ENCODE peak calls at places on chromosome 18, in nine cellular contexts. One of them, this sample, is unnamed.

GRCh38 chr18:58753976-58754375 is 82.7 kb downstream of the MALT1 start:
- DNase-seq in SK-MEL-5: no peak
- DNase-seq in SW480: no peak
- DNase-seq in erythroblast: no peak
- DNase-seq in dorsolateral prefrontal cortex: no peak
- DNase-seq in Calu3: no peak
- DNase-seq in T-helper 9 cell: no peak
- DNase-seq in activated gamma-delta T cell: no peak
- DNase-seq in IMR-90: peak; percentile 38
- DNase-seq in this sample: no peak

GRCh38 chr18:22674300-22674699 is 256.6 kb upstream of the CTAGE1 start:
- DNase-seq in SK-MEL-5: no peak
- DNase-seq in SW480: no peak
- DNase-seq in erythroblast: no peak
- DNase-seq in dorsolateral prefrontal cortex: no peak
- DNase-seq in Calu3: peak; percentile 60
- DNase-seq in T-helper 9 cell: no peak
- DNase-seq in activated gamma-delta T cell: no peak
- DNase-seq in IMR-90: peak; percentile 94
- DNase-seq in this sample: peak; percentile 88

GRCh38 chr18:67710639-67711038 is 194.1 kb upstream of the DSEL start:
- DNase-seq in SK-MEL-5: peak; percentile 48
- DNase-seq in SW480: no peak
- DNase-seq in erythroblast: no peak
- DNase-seq in dorsolateral prefrontal cortex: no peak
- DNase-seq in Calu3: peak; percentile 20
- DNase-seq in T-helper 9 cell: no peak
- DNase-seq in activated gamma-delta T cell: no peak
- DNase-seq in IMR-90: no peak
- DNase-seq in this sample: no peak

GRCh38 chr18:9104244-9104901 is 1.9 kb downstream of the NDUFV2 start:
- DNase-seq in SK-MEL-5: no peak
- DNase-seq in SW480: no peak
- DNase-seq in erythroblast: peak; percentile 67
- DNase-seq in dorsolateral prefrontal cortex: no peak
- DNase-seq in Calu3: no peak
- DNase-seq in T-helper 9 cell: no peak
- DNase-seq in activated gamma-delta T cell: no peak
- DNase-seq in IMR-90: no peak
- DNase-seq in this sample: no peak

GRCh38 chr18:49645836-49646235 is 84.0 kb downstream of the LIPG start:
- DNase-seq in SK-MEL-5: no peak
- DNase-seq in SW480: peak; percentile 8
- DNase-seq in erythroblast: no peak
- DNase-seq in dorsolateral prefrontal cortex: no peak
- DNase-seq in Calu3: no peak
- DNase-seq in T-helper 9 cell: no peak
- DNase-seq in activated gamma-delta T cell: no peak
- DNase-seq in IMR-90: peak; percentile 43
- DNase-seq in this sample: peak; percentile 42

GRCh38 chr18:67854340-67854739 is 337.8 kb upstream of the DSEL start:
- DNase-seq in SK-MEL-5: no peak
- DNase-seq in SW480: no peak
- DNase-seq in erythroblast: no peak
- DNase-seq in dorsolateral prefrontal cortex: no peak
- DNase-seq in Calu3: no peak
- DNase-seq in T-helper 9 cell: no peak
- DNase-seq in activated gamma-delta T cell: no peak
- DNase-seq in IMR-90: peak; percentile 41
- DNase-seq in this sample: no peak

GRCh38 chr18:25283769-25284168 is 68.2 kb downstream of the ZNF521 start:
- DNase-seq in SK-MEL-5: no peak
- DNase-seq in SW480: no peak
- DNase-seq in erythroblast: no peak
- DNase-seq in dorsolateral prefrontal cortex: no peak
- DNase-seq in Calu3: no peak
- DNase-seq in T-helper 9 cell: no peak
- DNase-seq in activated gamma-delta T cell: no peak
- DNase-seq in IMR-90: no peak
- DNase-seq in this sample: no peak

GRCh38 chr18:13621886-13622619 is 104.3 kb downstream of the FAM210A start:
- DNase-seq in SK-MEL-5: no peak
- DNase-seq in SW480: no peak
- DNase-seq in erythroblast: no peak
- DNase-seq in dorsolateral prefrontal cortex: no peak
- DNase-seq in Calu3: no peak
- DNase-seq in T-helper 9 cell: no peak
- DNase-seq in activated gamma-delta T cell: no peak
- DNase-seq in IMR-90: no peak
- DNase-seq in this sample: no peak

GRCh38 chr18:62716679-62717058 is 1.3 kb downstream of the PHLPP1 start:
- DNase-seq in SK-MEL-5: peak; percentile 52
- DNase-seq in SW480: no peak
- DNase-seq in erythroblast: peak; percentile 51
- DNase-seq in dorsolateral prefrontal cortex: peak; percentile 65
- DNase-seq in Calu3: peak; percentile 65
- DNase-seq in T-helper 9 cell: peak; percentile 47
- DNase-seq in activated gamma-delta T cell: peak; percentile 50
- DNase-seq in IMR-90: no peak
- DNase-seq in this sample: peak; percentile 24

GRCh38 chr18:13376841-13377351 is 158.3 kb downstream of the LDLRAD4 start:
- DNase-seq in SK-MEL-5: no peak
- DNase-seq in SW480: no peak
- DNase-seq in erythroblast: no peak
- DNase-seq in dorsolateral prefrontal cortex: no peak
- DNase-seq in Calu3: no peak
- DNase-seq in T-helper 9 cell: peak; percentile 67
- DNase-seq in activated gamma-delta T cell: no peak
- DNase-seq in IMR-90: no peak
- DNase-seq in this sample: no peak

GRCh38 chr18:32318581-32318980 is 128.7 kb downstream of the MEP1B start:
- DNase-seq in SK-MEL-5: no peak
- DNase-seq in SW480: no peak
- DNase-seq in erythroblast: no peak
- DNase-seq in dorsolateral prefrontal cortex: no peak
- DNase-seq in Calu3: no peak
- DNase-seq in T-helper 9 cell: no peak
- DNase-seq in activated gamma-delta T cell: no peak
- DNase-seq in IMR-90: no peak
- DNase-seq in this sample: no peak

GRCh38 chr18:50080932-50081560 is 113.9 kb downstream of the MYO5B start:
- DNase-seq in SK-MEL-5: no peak
- DNase-seq in SW480: peak; percentile 68
- DNase-seq in erythroblast: no peak
- DNase-seq in dorsolateral prefrontal cortex: no peak
- DNase-seq in Calu3: peak; percentile 57
- DNase-seq in T-helper 9 cell: no peak
- DNase-seq in activated gamma-delta T cell: no peak
- DNase-seq in IMR-90: no peak
- DNase-seq in this sample: peak; percentile 96

GRCh38 chr18:57691363-57691762 is 69.7 kb upstream of the NARS1 start:
- DNase-seq in SK-MEL-5: no peak
- DNase-seq in SW480: no peak
- DNase-seq in erythroblast: no peak
- DNase-seq in dorsolateral prefrontal cortex: no peak
- DNase-seq in Calu3: no peak
- DNase-seq in T-helper 9 cell: no peak
- DNase-seq in activated gamma-delta T cell: no peak
- DNase-seq in IMR-90: no peak
- DNase-seq in this sample: no peak

GRCh38 chr18:50836521-50836957 is 16.7 kb upstream of the MRO start:
- DNase-seq in SK-MEL-5: no peak
- DNase-seq in SW480: peak; percentile 34
- DNase-seq in erythroblast: no peak
- DNase-seq in dorsolateral prefrontal cortex: no peak
- DNase-seq in Calu3: peak; percentile 51
- DNase-seq in T-helper 9 cell: no peak
- DNase-seq in activated gamma-delta T cell: no peak
- DNase-seq in IMR-90: peak; percentile 35
- DNase-seq in this sample: peak; percentile 81

GRCh38 chr18:59651071-59651470 is 46.2 kb downstream of the CCBE1 start:
- DNase-seq in SK-MEL-5: no peak
- DNase-seq in SW480: no peak
- DNase-seq in erythroblast: no peak
- DNase-seq in dorsolateral prefrontal cortex: no peak
- DNase-seq in Calu3: no peak
- DNase-seq in T-helper 9 cell: no peak
- DNase-seq in activated gamma-delta T cell: no peak
- DNase-seq in IMR-90: no peak
- DNase-seq in this sample: no peak

GRCh38 chr18:62784966-62785413 is 69.6 kb downstream of the PHLPP1 start:
- DNase-seq in SK-MEL-5: peak; percentile 82
- DNase-seq in SW480: no peak
- DNase-seq in erythroblast: peak; percentile 55
- DNase-seq in dorsolateral prefrontal cortex: no peak
- DNase-seq in Calu3: no peak
- DNase-seq in T-helper 9 cell: no peak
- DNase-seq in activated gamma-delta T cell: no peak
- DNase-seq in IMR-90: peak; percentile 84
- DNase-seq in this sample: no peak

GRCh38 chr18:42281124-42281523 is 326.1 kb downstream of the PIK3C3 start:
- DNase-seq in SK-MEL-5: no peak
- DNase-seq in SW480: no peak
- DNase-seq in erythroblast: no peak
- DNase-seq in dorsolateral prefrontal cortex: no peak
- DNase-seq in Calu3: no peak
- DNase-seq in T-helper 9 cell: no peak
- DNase-seq in activated gamma-delta T cell: no peak
- DNase-seq in IMR-90: no peak
- DNase-seq in this sample: no peak

GRCh38 chr18:5197461-5197860 is 404 bp upstream of the AKAIN1 start:
- DNase-seq in SK-MEL-5: no peak
- DNase-seq in SW480: no peak
- DNase-seq in erythroblast: no peak
- DNase-seq in dorsolateral prefrontal cortex: no peak
- DNase-seq in Calu3: no peak
- DNase-seq in T-helper 9 cell: no peak
- DNase-seq in activated gamma-delta T cell: no peak
- DNase-seq in IMR-90: no peak
- DNase-seq in this sample: no peak

GRCh38 chr18:63206433-63207153 is 113.0 kb downstream of the BCL2 start:
- DNase-seq in SK-MEL-5: no peak
- DNase-seq in SW480: no peak
- DNase-seq in erythroblast: no peak
- DNase-seq in dorsolateral prefrontal cortex: no peak
- DNase-seq in Calu3: no peak
- DNase-seq in T-helper 9 cell: no peak
- DNase-seq in activated gamma-delta T cell: no peak
- DNase-seq in IMR-90: no peak
- DNase-seq in this sample: no peak

GRCh38 chr18:9846162-9846915 is 39.4 kb upstream of the TXNDC2 start:
- DNase-seq in SK-MEL-5: no peak
- DNase-seq in SW480: no peak
- DNase-seq in erythroblast: no peak
- DNase-seq in dorsolateral prefrontal cortex: no peak
- DNase-seq in Calu3: no peak
- DNase-seq in T-helper 9 cell: no peak
- DNase-seq in activated gamma-delta T cell: no peak
- DNase-seq in IMR-90: peak; percentile 19
- DNase-seq in this sample: no peak

GRCh38 chr18:55097406-55098170 is 138.3 kb upstream of the CCDC68 start:
- DNase-seq in SK-MEL-5: no peak
- DNase-seq in SW480: peak; percentile 94
- DNase-seq in erythroblast: no peak
- DNase-seq in dorsolateral prefrontal cortex: no peak
- DNase-seq in Calu3: no peak
- DNase-seq in T-helper 9 cell: no peak
- DNase-seq in activated gamma-delta T cell: no peak
- DNase-seq in IMR-90: no peak
- DNase-seq in this sample: no peak

GRCh38 chr18:54329787-54330186 is 27.9 kb downstream of the STARD6 start:
- DNase-seq in SK-MEL-5: no peak
- DNase-seq in SW480: no peak
- DNase-seq in erythroblast: no peak
- DNase-seq in dorsolateral prefrontal cortex: no peak
- DNase-seq in Calu3: no peak
- DNase-seq in T-helper 9 cell: no peak
- DNase-seq in activated gamma-delta T cell: no peak
- DNase-seq in IMR-90: no peak
- DNase-seq in this sample: no peak

GRCh38 chr18:36191286-36191685 is 4.0 kb downstream of the MOCOS start:
- DNase-seq in SK-MEL-5: no peak
- DNase-seq in SW480: no peak
- DNase-seq in erythroblast: no peak
- DNase-seq in dorsolateral prefrontal cortex: no peak
- DNase-seq in Calu3: no peak
- DNase-seq in T-helper 9 cell: no peak
- DNase-seq in activated gamma-delta T cell: no peak
- DNase-seq in IMR-90: no peak
- DNase-seq in this sample: no peak

GRCh38 chr18:37361223-37362157 is 204.1 kb downstream of the CELF4 start:
- DNase-seq in SK-MEL-5: no peak
- DNase-seq in SW480: peak; percentile 6
- DNase-seq in erythroblast: no peak
- DNase-seq in dorsolateral prefrontal cortex: no peak
- DNase-seq in Calu3: no peak
- DNase-seq in T-helper 9 cell: no peak
- DNase-seq in activated gamma-delta T cell: no peak
- DNase-seq in IMR-90: no peak
- DNase-seq in this sample: no peak

GRCh38 chr18:60053747-60054304 is 154.0 kb downstream of the PMAIP1 start:
- DNase-seq in SK-MEL-5: peak; percentile 66
- DNase-seq in SW480: peak; percentile 94
- DNase-seq in erythroblast: peak; percentile 86
- DNase-seq in dorsolateral prefrontal cortex: no peak
- DNase-seq in Calu3: peak; percentile 74
- DNase-seq in T-helper 9 cell: no peak
- DNase-seq in activated gamma-delta T cell: no peak
- DNase-seq in IMR-90: peak; percentile 98
- DNase-seq in this sample: peak; percentile 100

GRCh38 chr18:5238371-5238758 is 41.3 kb upstream of the AKAIN1 start:
- DNase-seq in SK-MEL-5: peak; percentile 6
- DNase-seq in SW480: peak; percentile 3
- DNase-seq in erythroblast: peak; percentile 80
- DNase-seq in dorsolateral prefrontal cortex: peak; percentile 59
- DNase-seq in Calu3: peak; percentile 46
- DNase-seq in T-helper 9 cell: peak; percentile 23
- DNase-seq in activated gamma-delta T cell: peak; percentile 23
- DNase-seq in IMR-90: peak; percentile 30
- DNase-seq in this sample: no peak

GRCh38 chr18:74283255-74283554 is 8.6 kb downstream of the CYB5A start:
- DNase-seq in SK-MEL-5: no peak
- DNase-seq in SW480: peak; percentile 11
- DNase-seq in erythroblast: no peak
- DNase-seq in dorsolateral prefrontal cortex: no peak
- DNase-seq in Calu3: no peak
- DNase-seq in T-helper 9 cell: no peak
- DNase-seq in activated gamma-delta T cell: no peak
- DNase-seq in IMR-90: no peak
- DNase-seq in this sample: no peak

GRCh38 chr18:42187611-42188378 is 232.8 kb downstream of the PIK3C3 start:
- DNase-seq in SK-MEL-5: no peak
- DNase-seq in SW480: no peak
- DNase-seq in erythroblast: no peak
- DNase-seq in dorsolateral prefrontal cortex: no peak
- DNase-seq in Calu3: no peak
- DNase-seq in T-helper 9 cell: no peak
- DNase-seq in activated gamma-delta T cell: no peak
- DNase-seq in IMR-90: no peak
- DNase-seq in this sample: peak; percentile 55